ENCODE peak calls at places on chromosomes 2 and 18, in ten cellular contexts. K, R, Q, T, Y, F, H, I, X and A are unnamed samples.

GRCh38 chr18:32446780-32447179 is 23.9 kb downstream of the GAREM1 start:
- DNase-seq in R (no peak), T (no peak), X (no peak), Y (no peak), F (no peak), I (no peak), K (no peak), Q (no peak), H (no peak), A (no peak)

GRCh38 chr2:152571035-152571766 is 146.1 kb downstream of the PRPF40A start:
- DNase-seq in Q (peak), T (no peak), X (no peak), I (no peak), K (no peak), R (no peak), F (no peak), H (peak), Y (peak), A (no peak)

GRCh38 chr2:23669413-23670244 is 257.3 kb downstream of the ATAD2B start:
- DNase-seq in T (no peak), K (no peak), I (peak), F (peak), X (peak), Q (peak), H (peak), Y (peak), R (peak), A (no peak)

GRCh38 chr2:235244497-235245215 is 249.2 kb upstream of the AGAP1 start:
- DNase-seq in K (no peak), I (no peak), X (no peak), T (no peak), Y (no peak), F (no peak), R (no peak), H (no peak), Q (no peak), A (no peak)

GRCh38 chr18:23523429-23524212 is 20.3 kb downstream of the RMC1 start:
- DNase-seq in T (no peak), X (no peak), I (no peak), H (no peak), Y (no peak), Q (no peak), K (no peak), R (no peak), F (no peak), A (peak)

GRCh38 chr2:84919885-84920580 is 14.6 kb downstream of the TMSB10 start:
- DNase-seq in R (no peak), T (no peak), H (peak), K (no peak), Q (peak), I (peak), X (peak), F (no peak), Y (peak), A (peak)

GRCh38 chr2:188291142-188291616 is 495 bp upstream of the GULP1 start:
- DNase-seq in I (no peak), H (no peak), X (no peak), Y (peak), Q (no peak), R (no peak), K (no peak), F (peak), T (no peak), A (no peak)

GRCh38 chr18:2104620-2105462 is 466.5 kb downstream of the METTL4 start:
- DNase-seq in K (peak), T (peak), H (peak), X (no peak), I (no peak), Y (peak), R (peak), Q (peak), F (peak), A (peak)

GRCh38 chr2:215413974-215414373 is 21.9 kb downstream of the FN1 start:
- DNase-seq in K (no peak), Y (no peak), H (no peak), F (no peak), X (no peak), R (no peak), Q (no peak), I (no peak), T (no peak), A (no peak)

GRCh38 chr2:96848264-96848663 is 4.4 kb upstream of the ANKRD23 start:
- DNase-seq in R (peak), X (no peak), Q (no peak), H (no peak), F (no peak), Y (no peak), T (no peak), K (no peak), I (peak), A (no peak)

GRCh38 chr2:201235865-201236811 is 24.2 kb upstream of the CASP8 start:
- DNase-seq in K (peak), I (no peak), Q (peak), X (peak), H (peak), T (no peak), Y (peak), R (peak), F (peak), A (peak)

GRCh38 chr2:60386436-60386835 is 167.0 kb downstream of the BCL11A start:
- DNase-seq in F (no peak), R (no peak), Y (no peak), T (no peak), H (no peak), I (no peak), K (no peak), Q (no peak), X (no peak), A (no peak)

GRCh38 chr2:2161871-2162653 is 169.0 kb downstream of the MYT1L start:
- DNase-seq in Y (no peak), T (no peak), R (no peak), H (no peak), Q (no peak), K (no peak), I (no peak), X (no peak), F (no peak), A (no peak)

GRCh38 chr18:25834061-25834460 is 256.4 kb downstream of the SS18 start:
- DNase-seq in H (no peak), Y (no peak), R (no peak), I (no peak), Q (no peak), T (no peak), X (no peak), F (no peak), K (no peak), A (no peak)

GRCh38 chr2:173656086-173656485 is 301.4 kb downstream of the CDCA7 start:
- DNase-seq in Y (peak), T (no peak), F (no peak), R (no peak), I (no peak), K (no peak), H (no peak), X (no peak), Q (no peak), A (no peak)

GRCh38 chr2:172246649-172247048 is 143.9 kb upstream of the DLX2 start:
- DNase-seq in Y (no peak), R (no peak), T (no peak), K (no peak), I (no peak), X (no peak), F (no peak), Q (no peak), H (no peak), A (no peak)

GRCh38 chr18:48017625-48018024 is 87.2 kb upstream of the SMAD2 start:
- DNase-seq in Y (peak), R (no peak), F (no peak), X (no peak), T (no peak), I (no peak), H (no peak), K (no peak), Q (no peak), A (no peak)

GRCh38 chr2:96329416-96329815 is 4.3 kb downstream of the ITPRIPL1 start:
- DNase-seq in Y (peak), Q (peak), H (no peak), T (no peak), I (no peak), F (no peak), X (no peak), K (no peak), R (no peak), A (no peak)

GRCh38 chr2:239824051-239824694 is 201.0 kb downstream of the NDUFA10 start:
- DNase-seq in T (no peak), Q (no peak), R (peak), Y (no peak), X (peak), F (peak), K (no peak), H (no peak), I (peak), A (no peak)

GRCh38 chr18:4599312-4599711 is 144.2 kb upstream of the DLGAP1 start:
- DNase-seq in R (no peak), H (no peak), Y (no peak), T (peak), I (no peak), Q (no peak), K (no peak), X (no peak), F (no peak), A (no peak)

GRCh38 chr2:212970132-212970531 is 181.3 kb downstream of the IKZF2 start:
- DNase-seq in X (no peak), R (no peak), Y (no peak), F (no peak), H (no peak), K (no peak), T (no peak), I (no peak), Q (no peak), A (no peak)

GRCh38 chr18:58338961-58339722 is 289.7 kb downstream of the ALPK2 start:
- DNase-seq in X (no peak), K (no peak), Q (no peak), R (no peak), T (no peak), F (peak), I (no peak), H (no peak), Y (peak), A (no peak)

GRCh38 chr18:36329684-36330434 is 32.3 kb downstream of the FHOD3 start:
- DNase-seq in Y (no peak), I (no peak), K (no peak), Q (no peak), T (no peak), F (no peak), H (no peak), X (no peak), R (no peak), A (no peak)

GRCh38 chr2:63696496-63696895 is 107.7 kb downstream of the MDH1 start:
- DNase-seq in Y (no peak), I (no peak), K (no peak), Q (no peak), F (no peak), T (no peak), R (no peak), X (no peak), H (no peak), A (no peak)

GRCh38 chr2:38409136-38409903 is 32.2 kb upstream of the ATL2 start:
- DNase-seq in I (no peak), R (no peak), K (no peak), F (peak), Q (no peak), Y (peak), H (no peak), T (peak), X (peak), A (no peak)

GRCh38 chr2:22375094-22375493 is 1009.9 kb upstream of the KLHL29 start:
- DNase-seq in K (no peak), I (no peak), F (no peak), X (no peak), Y (no peak), T (no peak), R (no peak), Q (no peak), H (no peak), A (no peak)

GRCh38 chr2:109466674-109467575 is 146.8 kb downstream of the SEPTIN10 start:
- DNase-seq in F (no peak), H (no peak), I (no peak), Q (no peak), X (no peak), Y (peak), T (no peak), R (no peak), K (no peak), A (no peak)

GRCh38 chr18:72672364-72673151 is 128.4 kb upstream of the CBLN2 start:
- DNase-seq in H (no peak), F (no peak), K (no peak), Q (no peak), T (peak), Y (peak), R (no peak), X (no peak), I (no peak), A (peak)

GRCh38 chr2:66495788-66496640 is 61.1 kb downstream of the MEIS1 start:
- DNase-seq in I (peak), H (peak), Q (peak), X (peak), T (no peak), R (no peak), F (peak), Y (peak), K (no peak), A (no peak)

GRCh38 chr18:67428805-67429204 is 87.7 kb downstream of the DSEL start:
- DNase-seq in Q (no peak), K (no peak), F (no peak), R (no peak), I (no peak), X (no peak), Y (peak), H (no peak), T (no peak), A (no peak)

GRCh38 chr18:30971338-30971956 is 71.1 kb downstream of the DSC3 start:
- DNase-seq in R (no peak), H (no peak), Q (no peak), I (no peak), F (no peak), X (no peak), Y (peak), T (peak), K (no peak), A (no peak)

GRCh38 chr2:200194746-200195145 is 111.7 kb upstream of the SPATS2L start:
- DNase-seq in Y (no peak), I (no peak), X (no peak), T (no peak), K (no peak), Q (no peak), F (no peak), H (no peak), R (no peak), A (no peak)

GRCh38 chr2:200479617-200480292 is 30.1 kb downstream of the KCTD18 start:
- DNase-seq in I (no peak), X (no peak), H (no peak), K (no peak), Y (peak), R (no peak), Q (no peak), F (no peak), T (no peak), A (no peak)

GRCh38 chr2:69168950-69169695 is 156.1 kb downstream of the ANTXR1 start:
- DNase-seq in X (no peak), T (no peak), Y (no peak), K (no peak), R (no peak), I (no peak), Q (no peak), H (no peak), F (no peak), A (no peak)

GRCh38 chr18:35497006-35497333 is 790 bp downstream of the INO80C start:
- DNase-seq in Q (no peak), K (no peak), F (no peak), Y (peak), T (no peak), R (no peak), H (no peak), X (no peak), I (no peak), A (no peak)

GRCh38 chr2:75182606-75183005 is 16.7 kb downstream of the TACR1 start:
- DNase-seq in X (no peak), T (no peak), K (no peak), H (no peak), F (no peak), R (no peak), Y (no peak), Q (no peak), I (no peak), A (no peak)

GRCh38 chr18:8844721-8845148 is 139.4 kb downstream of the MTCL1 start:
- DNase-seq in T (no peak), R (no peak), X (no peak), Q (no peak), Y (no peak), K (no peak), F (no peak), H (no peak), I (no peak), A (no peak)

GRCh38 chr18:55577812-55578539 is 10.0 kb downstream of the TCF4 start:
- DNase-seq in F (no peak), H (no peak), Y (no peak), K (no peak), R (no peak), T (no peak), I (no peak), X (no peak), Q (no peak), A (no peak)
- TF ChIP-seq CTCF in F (no peak), H (peak), Y (no peak), K (no peak), R (no peak), T (peak), I (no peak), X (no peak), Q (peak), A (no peak)

GRCh38 chr2:222865301-222865700 is 4.5 kb downstream of the ACSL3 start:
- DNase-seq in H (no peak), Y (no peak), Q (no peak), F (no peak), I (no peak), T (no peak), R (no peak), X (no peak), K (no peak), A (no peak)
- TF ChIP-seq CTCF in H (no peak), Y (no peak), Q (no peak), F (no peak), I (no peak), T (no peak), R (no peak), X (no peak), K (no peak), A (no peak)

GRCh38 chr2:142682528-142682927 is 194.9 kb upstream of the KYNU start:
- DNase-seq in X (no peak), H (no peak), Q (no peak), F (no peak), Y (peak), T (no peak), R (no peak), K (no peak), I (no peak), A (no peak)
- TF ChIP-seq CTCF in X (no peak), H (no peak), Q (peak), F (no peak), Y (peak), T (peak), R (no peak), K (no peak), I (no peak), A (no peak)

GRCh38 chr2:225558425-225558824 is 158.9 kb downstream of the NYAP2 start:
- DNase-seq in X (no peak), F (no peak), T (no peak), Q (no peak), R (no peak), K (no peak), H (no peak), I (no peak), Y (no peak), A (no peak)

GRCh38 chr2:225559090-225559489 is 159.6 kb downstream of the NYAP2 start:
- DNase-seq in H (no peak), F (no peak), R (no peak), I (no peak), T (no peak), K (no peak), Y (no peak), X (no peak), Q (no peak), A (no peak)

GRCh38 chr2:225556461-225556860 is 157.0 kb downstream of the NYAP2 start:
- DNase-seq in K (no peak), H (no peak), F (no peak), R (no peak), X (no peak), T (no peak), Y (no peak), Q (no peak), I (no peak), A (no peak)
- TF ChIP-seq CTCF in K (no peak), H (no peak), F (no peak), R (no peak), X (no peak), T (peak), Y (no peak), Q (no peak), I (no peak), A (no peak)

GRCh38 chr2:207231106-207231860 is 65.5 kb upstream of the KLF7 start:
- DNase-seq in F (no peak), H (no peak), Q (no peak), K (no peak), T (no peak), R (no peak), X (no peak), Y (peak), I (no peak), A (no peak)

GRCh38 chr2:207229161-207229560 is 63.4 kb upstream of the KLF7 start:
- DNase-seq in R (no peak), H (no peak), X (no peak), F (no peak), Q (no peak), Y (peak), K (no peak), I (no peak), T (no peak), A (no peak)

GRCh38 chr2:207231962-207232361 is 66.2 kb upstream of the KLF7 start:
- DNase-seq in F (no peak), X (no peak), K (no peak), H (no peak), Q (no peak), Y (no peak), T (no peak), I (no peak), R (no peak), A (no peak)

GRCh38 chr2:207227749-207228145 is 62.0 kb upstream of the KLF7 start:
- DNase-seq in X (no peak), T (no peak), F (no peak), H (no peak), Q (no peak), I (no peak), K (no peak), R (no peak), Y (no peak), A (no peak)

GRCh38 chr2:207230261-207231105 is 64.7 kb upstream of the KLF7 start:
- DNase-seq in K (no peak), H (no peak), R (no peak), I (no peak), Y (no peak), T (no peak), F (no peak), X (no peak), Q (no peak), A (no peak)
- TF ChIP-seq CTCF in K (no peak), H (peak), R (peak), I (peak), Y (peak), T (peak), F (peak), X (no peak), Q (peak), A (peak)

DNA sequence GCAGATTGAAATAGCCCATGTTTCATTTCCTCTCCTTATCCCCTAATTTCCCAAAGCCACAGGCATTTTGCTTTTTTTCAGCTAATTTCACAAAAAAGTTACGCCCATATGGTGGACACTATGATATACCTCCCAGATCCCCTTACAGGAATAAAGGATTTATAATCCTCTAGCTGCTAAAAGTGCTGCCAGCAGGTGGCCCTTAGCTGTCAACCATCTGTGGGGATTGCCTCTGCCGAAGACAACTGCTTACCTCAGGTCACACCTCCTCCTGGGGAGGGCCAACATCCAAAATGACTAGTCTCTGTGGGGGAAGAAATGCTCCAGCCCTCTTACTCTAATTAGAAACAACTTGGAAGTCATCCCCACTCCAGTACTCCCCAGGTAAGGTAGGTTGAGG is 61.0 kb upstream of the EPB41L3 start:
- DNase-seq in Q (no peak), R (no peak), X (no peak), Y (no peak), K (no peak), I (no peak), H (no peak), F (no peak), T (no peak), A (no peak)
- TF ChIP-seq CTCF in Q (no peak), R (no peak), X (no peak), Y (no peak), K (no peak), I (peak), H (no peak), F (no peak), T (no peak), A (no peak)

GRCh38 chr2:228559774-228560415 is 378.4 kb upstream of the SPHKAP start:
- DNase-seq in Q (no peak), K (no peak), T (peak), I (no peak), X (no peak), H (no peak), F (no peak), Y (no peak), R (no peak), A (no peak)
- TF ChIP-seq CTCF in Q (no peak), K (no peak), T (no peak), I (no peak), X (no peak), H (no peak), F (no peak), Y (no peak), R (no peak), A (no peak)

DNA sequence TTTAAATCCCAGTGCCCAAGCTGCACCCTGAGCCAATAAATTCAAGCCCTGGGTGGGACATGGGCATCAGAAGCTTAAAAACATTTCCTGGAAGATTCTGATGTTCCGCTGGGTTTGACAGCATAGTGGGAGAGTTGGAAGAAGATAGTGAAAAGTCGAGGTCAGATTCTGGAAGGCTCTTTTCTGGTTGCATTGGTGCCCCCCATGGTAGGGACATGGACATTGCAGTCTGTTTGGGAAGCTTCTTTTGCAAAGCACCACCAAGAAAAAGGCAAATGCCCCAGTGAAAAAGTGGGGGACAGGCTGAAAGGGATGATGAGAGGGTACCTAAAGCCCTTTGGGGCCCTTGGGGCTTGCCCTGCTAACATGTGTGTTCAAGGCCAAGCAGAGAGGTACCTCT is 21.0 kb downstream of the MERTK start:
- DNase-seq in H (no peak), I (no peak), F (no peak), Y (no peak), Q (no peak), T (no peak), K (no peak), X (no peak), R (no peak), A (no peak)
- TF ChIP-seq CTCF in H (no peak), I (no peak), F (no peak), Y (peak), Q (no peak), T (peak), K (no peak), X (no peak), R (peak), A (peak)